ENCODE peak calls at places on chromosomes 2 and 18, in nine cellular contexts. M is coronary artery; X is CD4-positive, alpha-beta memory T cell; J is heart right ventricle; A is NCI-H2081; S is heart left ventricle; D is NCI-H774; G is MM.1S; E is AG04450. F is an unnamed sample.

GRCh38 chr2:20561703-20562454 is 89.0 kb downstream of the HS1BP3 start:
- DNase-seq in M (no peak), X (no peak), J (no peak), A (no peak), S (no peak), D (no peak), G (no peak), E (no peak), F (no peak)

GRCh38 chr2:8229546-8229986 is 452.3 kb upstream of the ID2 start:
- DNase-seq in M (no peak), X (peak), J (peak), A (no peak), S (no peak), D (no peak), G (peak), E (peak), F (peak)

GRCh38 chr18:23077493-23078256 is 57.6 kb upstream of the CABLES1 start:
- DNase-seq in M (no peak), X (no peak), J (no peak), A (no peak), S (no peak), D (no peak), G (no peak), E (no peak), F (no peak)

GRCh38 chr2:10009811-10010781 is 33.3 kb upstream of the KLF11 start:
- DNase-seq in M (peak), X (no peak), J (peak), A (no peak), S (peak), D (no peak), G (no peak), E (peak), F (no peak)

GRCh38 chr18:33116376-33116775 is 324.1 kb downstream of the CCDC178 start:
- DNase-seq in M (no peak), X (no peak), J (no peak), A (peak), S (no peak), D (peak), G (no peak), E (no peak), F (no peak)

GRCh38 chr2:232637832-232638231 is 4.4 kb downstream of the EFHD1 start:
- DNase-seq in M (no peak), X (no peak), J (no peak), A (no peak), S (no peak), D (no peak), G (no peak), E (no peak), F (no peak)

GRCh38 chr2:225895126-225895525 is 495.6 kb downstream of the NYAP2 start:
- DNase-seq in M (no peak), X (no peak), J (no peak), A (no peak), S (no peak), D (no peak), G (no peak), E (no peak), F (no peak)

GRCh38 chr18:2036136-2036535 is 535.2 kb downstream of the METTL4 start:
- DNase-seq in M (no peak), X (no peak), J (no peak), A (no peak), S (no peak), D (no peak), G (no peak), E (no peak), F (no peak)

GRCh38 chr2:71801969-71802368 is 345.7 kb downstream of the CYP26B1 start:
- DNase-seq in M (peak), X (no peak), J (peak), A (no peak), S (peak), D (no peak), G (no peak), E (no peak), F (no peak)

GRCh38 chr18:49813071-49813320 is 337 bp downstream of the ACAA2 start:
- DNase-seq in M (no peak), X (no peak), J (no peak), A (no peak), S (peak), D (no peak), G (peak), E (no peak), F (no peak)

GRCh38 chr18:74473976-74474375 is 16.9 kb upstream of the DIPK1C start:
- DNase-seq in M (no peak), X (no peak), J (no peak), A (no peak), S (no peak), D (no peak), G (no peak), E (no peak), F (no peak)

GRCh38 chr2:27316655-27317412 is 6.1 kb downstream of the MPV17 start:
- DNase-seq in M (no peak), X (no peak), J (peak), A (peak), S (no peak), D (peak), G (no peak), E (no peak), F (no peak)

GRCh38 chr2:158889135-158889853 is 79.1 kb upstream of the TANC1 start:
- DNase-seq in M (no peak), X (no peak), J (no peak), A (no peak), S (no peak), D (no peak), G (no peak), E (no peak), F (no peak)

GRCh38 chr2:215505044-215505786 is 69.3 kb upstream of the FN1 start:
- DNase-seq in M (no peak), X (no peak), J (no peak), A (no peak), S (no peak), D (no peak), G (no peak), E (peak), F (no peak)

GRCh38 chr2:189533274-189534035 is 47.1 kb downstream of the SLC40A1 start:
- DNase-seq in M (no peak), X (no peak), J (no peak), A (no peak), S (no peak), D (no peak), G (no peak), E (no peak), F (no peak)

GRCh38 chr18:73101977-73102376 is 234.2 kb upstream of the NETO1 start:
- DNase-seq in M (no peak), X (no peak), J (no peak), A (no peak), S (no peak), D (no peak), G (no peak), E (no peak), F (no peak)